ENCODE peak calls at places on chromosomes 1 and 21, in four cellular contexts. S is A549, H is tibial artery, V is left ventricle myocardium inferior. O is an unnamed sample.

GRCh38 chr1:9825101-9826074 is 1.6 kb upstream of the CLSTN1 start:
- DNase-seq in S (peak; percentile 86), V (peak; percentile 31), H (peak; percentile 85), O (no peak)

GRCh38 chr21:35046880-35047229 is 2.2 kb downstream of the RUNX1 start:
- DNase-seq in H (no peak), S (no peak), V (no peak), O (no peak)

GRCh38 chr1:223031690-223032601 is 111.1 kb downstream of the TLR5 start:
- DNase-seq in H (peak; percentile 90), V (peak; percentile 55), S (no peak), O (no peak)

GRCh38 chr1:20058531-20058930 is 11.5 kb upstream of the PLA2G5 start:
- DNase-seq in S (no peak), V (no peak), H (no peak), O (no peak)

GRCh38 chr1:95233321-95233736 is 681 bp upstream of the RWDD3 start:
- DNase-seq in S (peak; percentile 13), V (peak; percentile 40), H (peak; percentile 69), O (no peak)

GRCh38 chr21:34367320-34367935 is 3.6 kb downstream of the KCNE2 start:
- DNase-seq in S (peak; percentile 26), H (no peak), V (no peak), O (no peak)

GRCh38 chr21:46448108-46448507 is 10.6 kb upstream of the DIP2A start:
- DNase-seq in H (no peak), S (no peak), V (no peak), O (no peak)

GRCh38 chr1:53964109-53964508 is 18.0 kb downstream of the LRRC42 start:
- DNase-seq in V (no peak), H (no peak), S (no peak), O (no peak)

GRCh38 chr1:192986110-192986747 is 72.9 kb downstream of the UCHL5 start:
- DNase-seq in H (no peak), S (no peak), V (no peak), O (no peak)

GRCh38 chr21:33149166-33149565 is 79.2 kb downstream of the OLIG1 start:
- DNase-seq in S (no peak), H (no peak), V (no peak), O (no peak)

GRCh38 chr1:6185151-6185550 is 5.0 kb upstream of the CHD5 start:
- DNase-seq in S (no peak), V (no peak), H (no peak), O (no peak)

GRCh38 chr1:22635436-22635835 is 992 bp upstream of the C1QA start:
- DNase-seq in S (no peak), H (no peak), V (peak; percentile 34), O (no peak)

GRCh38 chr1:112762541-112763141 is 47.5 kb upstream of the PPM1J start:
- DNase-seq in S (no peak), H (no peak), V (no peak), O (no peak)

GRCh38 chr1:1019122-1019999 is 559 bp upstream of the AGRN start:
- DNase-seq in H (peak; percentile 91), S (no peak), V (peak; percentile 86), O (peak; percentile 81)

GRCh38 chr1:59701376-59701775 is 113.4 kb upstream of the HOOK1 start:
- DNase-seq in S (no peak), H (no peak), V (no peak), O (no peak)

GRCh38 chr1:200172311-200172710 is 144.8 kb downstream of the NR5A2 start:
- DNase-seq in S (no peak), V (no peak), H (no peak), O (no peak)

GRCh38 chr1:182630586-182630985 is 26.4 kb upstream of the RGS16 start:
- DNase-seq in S (no peak), V (no peak), H (no peak), O (no peak)

GRCh38 chr1:231954751-231955150 is 328.2 kb downstream of the DISC1 start:
- DNase-seq in V (no peak), S (no peak), H (no peak), O (no peak)

GRCh38 chr1:25695066-25695990 is 78.7 kb downstream of the MAN1C1 start:
- DNase-seq in H (peak; percentile 95), S (peak; percentile 31), V (peak; percentile 80), O (no peak)

GRCh38 chr1:32353886-32354570 is 8.3 kb downstream of the FAM229A start:
- DNase-seq in H (no peak), S (no peak), V (peak; percentile 57), O (no peak)

GRCh38 chr1:190738321-190738720 is 260.7 kb upstream of the BRINP3 start:
- DNase-seq in V (no peak), H (no peak), S (no peak), O (no peak)

GRCh38 chr21:16476056-16476850 is 746.5 kb downstream of the USP25 start:
- DNase-seq in V (no peak), S (no peak), H (no peak), O (no peak)

GRCh38 chr1:19597463-19598309 is 46.4 kb upstream of the NBL1 start:
- DNase-seq in H (no peak), V (no peak), S (peak; percentile 27), O (no peak)

GRCh38 chr1:33271666-33272505 is 15.6 kb downstream of the ZNF362 start:
- DNase-seq in V (no peak), S (no peak), H (peak; percentile 59), O (no peak)

DNA sequence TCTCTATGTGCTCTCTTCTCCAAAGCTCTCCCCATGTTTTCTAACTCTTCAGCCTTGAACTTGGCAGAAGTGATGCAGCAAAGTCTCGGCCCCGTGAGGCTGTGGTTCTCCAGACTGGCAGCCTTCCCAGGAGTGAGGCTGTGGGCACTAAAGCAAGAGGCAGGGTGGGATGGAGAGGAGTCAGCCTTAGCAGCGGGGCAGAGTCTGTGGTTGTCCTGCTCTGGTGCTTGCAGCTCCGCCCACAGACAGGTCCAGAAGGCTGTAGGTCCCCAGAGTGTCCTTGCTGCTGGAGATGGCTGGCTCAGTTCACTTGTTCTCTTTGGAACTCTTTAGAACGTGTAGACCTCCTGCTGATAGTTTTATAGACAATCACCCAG is 142.6 kb downstream of the AJAP1 start:
- DNase-seq in S (no peak), H (no peak), V (no peak), O (no peak)
- H3K9me3 ChIP-seq in S (no peaks in the 10 kb centered on the region), H (no peaks in the 10 kb centered on the region), V (no peaks in the 10 kb centered on the region), O (no peaks in the 10 kb centered on the region)

GRCh38 chr1:52399629-52400028 is 4.6 kb downstream of the ORC1 start:
- DNase-seq in H (no peak), V (no peak), S (no peak), O (no peak)
- H3K9me3 ChIP-seq in H (no peaks in the 10 kb centered on the region), V (no peaks in the 10 kb centered on the region), S (no peaks in the 10 kb centered on the region), O (no peaks in the 10 kb centered on the region)

DNA sequence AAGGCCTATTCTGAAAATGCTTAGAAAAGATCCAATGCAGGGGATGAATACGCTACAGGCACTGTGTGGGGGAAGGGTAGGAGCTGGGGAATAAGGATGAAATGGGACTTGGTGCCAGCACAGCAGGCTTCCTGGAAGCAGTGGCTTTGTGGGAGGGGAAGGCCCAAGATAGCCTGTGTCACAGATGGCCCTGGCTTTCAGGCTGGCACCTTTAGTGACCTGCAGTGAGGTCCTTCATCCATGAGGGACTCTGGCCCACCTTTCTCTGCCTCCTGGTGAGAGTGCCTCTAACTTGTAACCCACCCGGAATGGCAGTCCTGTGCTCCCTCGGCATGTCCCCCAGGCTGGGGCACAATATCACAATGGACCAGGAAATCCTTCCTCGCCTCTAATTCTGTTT is 919 bp downstream of the CHI3L1 start:
- DNase-seq in S (no peak), V (no peak), H (peak; percentile 29), O (no peak)
- H3K9me3 ChIP-seq in S (no peaks in the 10 kb centered on the region), V (no peaks in the 10 kb centered on the region), H (no peaks in the 10 kb centered on the region), O (no peaks in the 10 kb centered on the region)

GRCh38 chr1:243487649-243488227 is 231.9 kb downstream of the SDCCAG8 start:
- DNase-seq in V (no peak), S (peak; percentile 86), H (no peak), O (no peak)
- H3K9me3 ChIP-seq in V (no peaks in the 10 kb centered on the region), S (no peaks in the 10 kb centered on the region), H (no peaks in the 10 kb centered on the region), O (no peaks in the 10 kb centered on the region)

GRCh38 chr1:4117196-4117595 is 217.1 kb upstream of the C1orf174 start:
- DNase-seq in S (no peak), V (no peak), H (peak; percentile 16), O (no peak)
- H3K9me3 ChIP-seq in S (no peaks in the 10 kb centered on the region), V (peaks cover 19% of the 10 kb centered on the region), H (peaks cover 6% of the 10 kb centered on the region), O (no peaks in the 10 kb centered on the region)